ENCODE peak calls at places on chromosomes 5 and 9, in five cellular contexts. C, Z, K, S and J are unnamed samples.

GRCh38 chr5:178284095-178284675 is 51.6 kb upstream of the PHYKPL start:
- DNase-seq in S (no peak), C (no peak), K (no peak), Z (no peak), J (no peak)

GRCh38 chr9:123933401-123933800 is 3.5 kb upstream of the DENND1A start:
- DNase-seq in S (peak; percentile 73), Z (peak; percentile 84), C (no peak), K (peak; percentile 24), J (no peak)

GRCh38 chr9:133116346-133117231 is 4.5 kb downstream of the RALGDS start:
- DNase-seq in C (no peak), S (no peak), K (no peak), Z (no peak), J (no peak)

GRCh38 chr5:171989946-171990712 is 16.3 kb downstream of the FBXW11 start:
- DNase-seq in C (no peak), K (no peak), Z (no peak), S (peak; percentile 45), J (no peak)

GRCh38 chr9:33443504-33444154 is 3.8 kb downstream of the AQP3 start:
- DNase-seq in K (no peak), C (no peak), Z (no peak), S (no peak), J (peak; percentile 47)

GRCh38 chr5:100889165-100889564 is 13.9 kb downstream of the ST8SIA4 start:
- DNase-seq in S (no peak), C (no peak), K (no peak), Z (no peak), J (no peak)

GRCh38 chr5:157748740-157749461 is 5.4 kb downstream of the LSM11 start:
- DNase-seq in C (no peak), K (no peak), Z (peak; percentile 75), S (no peak), J (no peak)

GRCh38 chr5:131974622-131974955 is 29.1 kb upstream of the MEIKIN start:
- DNase-seq in S (no peak), Z (no peak), K (peak; percentile 44), C (no peak), J (no peak)

GRCh38 chr9:127783111-127783621 is 2.7 kb upstream of the CDK9 start:
- DNase-seq in K (no peak), S (no peak), C (no peak), Z (no peak), J (no peak)

GRCh38 chr5:141692919-141693848 is 11.2 kb upstream of the ARAP3 start:
- DNase-seq in C (no peak), S (no peak), Z (peak; percentile 32), K (no peak), J (no peak)

GRCh38 chr9:89360465-89360864 is 42.2 kb downstream of the SECISBP2 start:
- DNase-seq in K (no peak), Z (no peak), S (no peak), C (no peak), J (no peak)

GRCh38 chr9:101480386-101480785 is 44.8 kb upstream of the ALDOB start:
- DNase-seq in Z (no peak), C (no peak), S (no peak), K (no peak), J (no peak)

GRCh38 chr9:137550241-137550621 is at the start of gene PNPLA7:
- DNase-seq in S (peak; percentile 88), K (peak; percentile 81), Z (peak; percentile 90), C (peak; percentile 51), J (peak; percentile 86)

GRCh38 chr9:12775963-12776774 is 1.3 kb downstream of the LURAP1L start:
- DNase-seq in C (peak; percentile 53), K (peak; percentile 75), Z (peak; percentile 93), S (peak; percentile 76), J (peak; percentile 88)

GRCh38 chr5:141883184-141883947 is 5.2 kb upstream of the PCDH1 start:
- DNase-seq in Z (peak; percentile 38), C (peak; percentile 73), K (peak; percentile 91), S (no peak), J (peak; percentile 82)

GRCh38 chr5:2187156-2187555 is 304.4 kb upstream of the IRX4 start:
- DNase-seq in S (no peak), Z (no peak), K (peak; percentile 19), C (no peak), J (no peak)

GRCh38 chr5:144026286-144026685 is 144.2 kb downstream of the YIPF5 start:
- DNase-seq in K (no peak), S (no peak), Z (no peak), C (no peak), J (no peak)

GRCh38 chr5:131773805-131774204 is 23.0 kb downstream of the FNIP1 start:
- DNase-seq in C (no peak), S (no peak), Z (no peak), K (no peak), J (no peak)

GRCh38 chr9:131899248-131899882 is 159.5 kb upstream of the RAPGEF1 start:
- DNase-seq in S (no peak), K (no peak), C (no peak), Z (no peak), J (peak; percentile 58)

GRCh38 chr9:94002316-94003140 is 47.4 kb upstream of the BARX1 start:
- DNase-seq in S (peak; percentile 33), K (peak; percentile 75), Z (peak; percentile 55), C (peak; percentile 69), J (peak; percentile 69)

GRCh38 chr9:81266674-81267073 is 422.7 kb downstream of the TLE1 start:
- DNase-seq in S (no peak), C (no peak), Z (peak; percentile 77), K (no peak), J (no peak)

GRCh38 chr5:36417221-36417620 is 115.5 kb upstream of the RANBP3L start:
- DNase-seq in Z (no peak), C (no peak), S (peak; percentile 37), K (no peak), J (no peak)

GRCh38 chr5:56161927-56162326 is 71.2 kb downstream of the ANKRD55 start:
- DNase-seq in Z (peak; percentile 45), K (no peak), S (no peak), C (no peak), J (no peak)

DNA sequence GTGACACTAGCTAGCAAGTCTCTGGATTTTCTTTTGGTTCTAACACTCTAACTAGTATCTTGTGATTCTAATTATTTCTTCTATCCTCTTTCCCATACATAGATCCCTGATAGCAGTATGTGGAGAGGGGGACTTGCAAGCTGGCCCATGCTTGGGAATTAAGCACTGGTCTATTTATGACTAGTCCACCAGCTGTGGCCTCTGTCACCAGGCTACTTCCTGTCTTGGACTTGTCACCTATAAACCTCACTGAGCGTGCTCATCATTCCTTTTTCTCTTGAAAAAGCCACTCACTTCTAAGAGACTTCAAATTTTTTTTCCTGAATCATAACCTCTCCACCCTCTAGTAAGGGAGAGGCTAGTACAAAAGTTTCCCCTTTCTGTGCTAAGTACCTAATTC is 32.3 kb upstream of the MAMDC2 start:
- DNase-seq in Z (peak; percentile 12), S (no peak), C (no peak), K (no peak), J (no peak)
- H2BK120ac ChIP-seq in Z (no peak overlapping the region), S (no peak overlapping the region), C (no peak overlapping the region), K (no peak overlapping the region), J (no peak overlapping the region)

DNA sequence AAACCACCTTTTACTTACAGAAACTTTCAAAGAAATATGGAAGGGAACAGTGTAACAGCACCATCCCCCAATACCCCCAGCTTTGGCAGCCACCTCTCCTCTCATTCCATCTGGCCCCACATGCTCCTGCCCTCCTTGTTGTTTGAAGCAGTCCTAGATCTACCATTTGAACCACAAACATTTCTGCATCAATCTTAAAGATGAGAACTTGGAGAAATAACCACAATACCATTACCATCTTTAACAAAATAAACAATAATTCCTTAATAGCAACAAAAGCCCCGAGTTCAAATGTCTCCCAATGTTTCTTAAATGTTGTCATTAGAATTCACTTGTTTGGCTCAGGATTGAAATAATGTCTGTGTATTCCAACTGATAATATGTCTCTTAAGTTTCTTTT is 17.7 kb upstream of the COL15A1 start:
- DNase-seq in Z (no peak), C (no peak), S (no peak), K (no peak), J (no peak)
- H4K91ac ChIP-seq in Z (peak overlapping the region; percentile 43), C (no peak overlapping the region), S (no peak overlapping the region), K (no peak overlapping the region), J (no peak overlapping the region)

DNA sequence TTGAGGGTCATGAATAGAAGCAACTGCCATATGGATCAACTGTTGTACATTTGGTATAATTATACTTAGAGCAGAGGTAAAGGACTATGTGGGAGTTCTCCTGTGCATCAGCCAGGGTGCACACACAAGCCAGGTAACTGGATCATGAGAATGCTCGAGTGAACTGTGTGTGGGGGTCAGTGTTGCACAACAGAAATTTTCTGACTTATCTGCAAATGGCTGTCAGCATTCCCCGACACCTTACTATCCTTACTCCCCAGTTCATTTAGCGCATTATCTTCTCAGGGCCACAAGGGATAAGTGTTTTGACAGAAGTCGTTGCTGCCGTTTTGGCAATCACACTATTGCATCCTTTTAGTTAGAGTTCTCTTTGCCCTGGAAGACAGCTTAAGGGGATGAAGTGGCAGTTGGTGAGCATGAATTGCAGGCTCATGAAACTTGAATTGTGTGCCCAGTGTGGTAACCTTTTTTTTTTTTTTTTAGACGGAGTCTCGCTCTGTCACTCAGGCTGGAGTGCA is 1.7 kb downstream of the CANX start:
- DNase-seq in S (no peak), C (no peak), Z (peak; percentile 33), K (no peak), J (no peak)
- H2BK12ac ChIP-seq in S (no peak overlapping the region), C (no peak overlapping the region), Z (no peak overlapping the region), K (no peak overlapping the region), J (no peak overlapping the region)

DNA sequence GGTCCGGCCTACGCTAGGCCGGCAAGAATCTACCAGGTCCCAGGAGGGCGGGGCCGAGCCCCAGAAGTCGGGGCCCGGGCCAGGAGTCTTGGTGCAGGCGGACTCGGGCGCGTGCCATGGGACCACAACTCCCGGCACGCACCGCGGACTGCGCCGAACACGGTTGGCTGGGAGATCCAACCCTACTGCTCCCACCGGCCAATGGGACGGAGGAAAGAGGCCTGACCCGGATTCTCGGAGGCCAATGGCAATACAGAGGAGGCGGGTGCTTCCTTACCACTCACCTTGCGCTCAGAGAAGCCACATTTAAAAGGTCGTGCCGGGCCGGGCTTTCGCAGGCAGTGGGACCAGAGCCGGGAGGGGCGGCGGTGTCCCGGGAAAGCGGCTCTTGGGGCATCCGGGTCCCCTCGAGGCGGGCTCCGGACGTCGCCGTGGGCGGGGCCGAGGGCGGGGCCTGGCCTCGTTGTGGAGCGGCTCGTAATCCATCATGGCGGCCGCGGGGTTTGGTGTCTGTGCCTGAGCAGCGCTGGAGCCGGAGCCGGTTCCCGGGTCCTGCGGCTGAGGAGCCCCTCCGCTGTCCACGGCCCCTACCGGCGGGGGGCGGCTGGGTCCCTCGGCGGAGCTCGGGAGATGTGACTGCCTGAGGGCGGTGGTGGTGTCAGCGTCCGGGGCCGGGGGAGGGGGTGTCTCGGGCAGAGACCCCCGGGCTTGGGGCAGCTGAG is 19.1 kb downstream of the EXOSC2 start:
- DNase-seq in S (peak; percentile 99), C (peak; percentile 96), Z (peak; percentile 99), K (peak; percentile 95), J (peak; percentile 99)
- H2BK120ac ChIP-seq in S (peak overlapping the region; percentile 96), C (peak overlapping the region; percentile 81), Z (peak overlapping the region; percentile 80), K (no peak overlapping the region), J (peak overlapping the region; percentile 94)

GRCh38 chr9:136397643-136398042 is 2.3 kb downstream of the SNAPC4 start:
- DNase-seq in K (no peak), S (no peak), C (no peak), Z (no peak), J (no peak)

GRCh38 chr9:136399176-136400037 is 563 bp downstream of the SNAPC4 start:
- DNase-seq in C (no peak), Z (peak; percentile 59), S (peak; percentile 21), K (no peak), J (no peak)

GRCh38 chr9:136400038-136400834 is at the start of gene SNAPC4:
- DNase-seq in K (peak; percentile 97), C (peak; percentile 89), Z (peak; percentile 83), S (peak; percentile 90), J (peak; percentile 92)

GRCh38 chr9:136396219-136396515 is 3.8 kb downstream of the SNAPC4 start:
- DNase-seq in S (no peak), C (no peak), Z (no peak), K (no peak), J (no peak)

GRCh38 chr9:136398286-136398685 is 1.7 kb downstream of the SNAPC4 start:
- DNase-seq in C (no peak), S (no peak), K (no peak), Z (no peak), J (no peak)
- H4K91ac ChIP-seq in C (no peak overlapping the region), S (no peak overlapping the region), K (no peak overlapping the region), Z (no peak overlapping the region), J (no peak overlapping the region)